ENCODE peak calls at places on chromosomes 4 and X, in seven cellular contexts. One of them, this sample, is unnamed.
A peak's percentile ranks its signal among the peaks of the same experiment; 100 is the strongest.

GRCh38 chr4:141246683-141247429 is 26.2 kb downstream of the ZNF330 start:
- DNase-seq in lung: no peak
- DNase-seq in AG08396: no peak
- DNase-seq in iris pigment epithelial cell: peak; percentile 38
- DNase-seq in NCI-H1105: no peak
- DNase-seq in colonic mucosa: no peak
- DNase-seq in activated T-cell treated with anti-CD3 and anti-CD28 coated beads for 1 hour: no peak
- DNase-seq in this sample: no peak

GRCh38 chrX:34656467-34656841 is 631 bp downstream of the TMEM47 start:
- DNase-seq in lung: no peak
- DNase-seq in AG08396: no peak
- DNase-seq in iris pigment epithelial cell: no peak
- DNase-seq in NCI-H1105: no peak
- DNase-seq in colonic mucosa: no peak
- DNase-seq in activated T-cell treated with anti-CD3 and anti-CD28 coated beads for 1 hour: no peak
- DNase-seq in this sample: no peak

GRCh38 chr4:119038465-119038864 is 97.2 kb upstream of the MYOZ2 start:
- DNase-seq in lung: no peak
- DNase-seq in AG08396: no peak
- DNase-seq in iris pigment epithelial cell: peak; percentile 50
- DNase-seq in NCI-H1105: no peak
- DNase-seq in colonic mucosa: no peak
- DNase-seq in activated T-cell treated with anti-CD3 and anti-CD28 coated beads for 1 hour: no peak
- DNase-seq in this sample: no peak

GRCh38 chrX:45775462-45775861 is 574.8 kb upstream of the DIPK2B start:
- DNase-seq in lung: no peak
- DNase-seq in AG08396: peak; percentile 46
- DNase-seq in iris pigment epithelial cell: no peak
- DNase-seq in NCI-H1105: no peak
- DNase-seq in colonic mucosa: no peak
- DNase-seq in activated T-cell treated with anti-CD3 and anti-CD28 coated beads for 1 hour: no peak
- DNase-seq in this sample: no peak

GRCh38 chrX:68870357-68870756 is 41.5 kb downstream of the EFNB1 start:
- DNase-seq in lung: no peak
- DNase-seq in AG08396: no peak
- DNase-seq in iris pigment epithelial cell: no peak
- DNase-seq in NCI-H1105: no peak
- DNase-seq in colonic mucosa: peak; percentile 30
- DNase-seq in activated T-cell treated with anti-CD3 and anti-CD28 coated beads for 1 hour: no peak
- DNase-seq in this sample: no peak

GRCh38 chr4:8419222-8420041 is 21.1 kb downstream of the ACOX3 start:
- DNase-seq in lung: no peak
- DNase-seq in AG08396: no peak
- DNase-seq in iris pigment epithelial cell: peak; percentile 70
- DNase-seq in NCI-H1105: no peak
- DNase-seq in colonic mucosa: no peak
- DNase-seq in activated T-cell treated with anti-CD3 and anti-CD28 coated beads for 1 hour: no peak
- DNase-seq in this sample: peak; percentile 40

GRCh38 chrX:153864101-153864500 is 21.9 kb downstream of the L1CAM start:
- DNase-seq in lung: no peak
- DNase-seq in AG08396: no peak
- DNase-seq in iris pigment epithelial cell: no peak
- DNase-seq in NCI-H1105: no peak
- DNase-seq in colonic mucosa: no peak
- DNase-seq in activated T-cell treated with anti-CD3 and anti-CD28 coated beads for 1 hour: no peak
- DNase-seq in this sample: no peak

GRCh38 chrX:40719218-40719617 is 16.1 kb downstream of the MED14 start:
- DNase-seq in lung: no peak
- DNase-seq in AG08396: no peak
- DNase-seq in iris pigment epithelial cell: peak; percentile 82
- DNase-seq in NCI-H1105: no peak
- DNase-seq in colonic mucosa: no peak
- DNase-seq in activated T-cell treated with anti-CD3 and anti-CD28 coated beads for 1 hour: no peak
- DNase-seq in this sample: no peak

GRCh38 chr4:15368906-15369305 is 58.9 kb upstream of the C1QTNF7 start:
- DNase-seq in lung: no peak
- DNase-seq in AG08396: peak; percentile 18
- DNase-seq in iris pigment epithelial cell: peak; percentile 55
- DNase-seq in NCI-H1105: no peak
- DNase-seq in colonic mucosa: no peak
- DNase-seq in activated T-cell treated with anti-CD3 and anti-CD28 coated beads for 1 hour: no peak
- DNase-seq in this sample: no peak

GRCh38 chrX:39966186-39966585 is 131.6 kb downstream of the BCOR start:
- DNase-seq in lung: no peak
- DNase-seq in AG08396: no peak
- DNase-seq in iris pigment epithelial cell: no peak
- DNase-seq in NCI-H1105: no peak
- DNase-seq in colonic mucosa: no peak
- DNase-seq in activated T-cell treated with anti-CD3 and anti-CD28 coated beads for 1 hour: no peak
- DNase-seq in this sample: no peak

GRCh38 chr4:67680568-67681222 is 20.3 kb downstream of the UBA6 start:
- DNase-seq in lung: no peak
- DNase-seq in AG08396: peak; percentile 12
- DNase-seq in iris pigment epithelial cell: peak; percentile 89
- DNase-seq in NCI-H1105: no peak
- DNase-seq in colonic mucosa: no peak
- DNase-seq in activated T-cell treated with anti-CD3 and anti-CD28 coated beads for 1 hour: no peak
- DNase-seq in this sample: no peak

This sample was measured in thyroid gland.